ENCODE peak calls at places on chromosomes 5 and 9, in four cellular contexts. I is mesenchymal stem cell, X is H1, P is trophoblast cell. R is an unnamed sample.

GRCh38 chr9:94987731-94988130 is 261.2 kb downstream of the AOPEP start:
- DNase-seq in X (no peak), I (no peak), P (no peak), R (no peak)

GRCh38 chr5:173457482-173457881 is 129.3 kb upstream of the STC2 start:
- DNase-seq in I (peak; percentile 86), P (no peak), X (no peak), R (no peak)

GRCh38 chr9:8600914-8601680 is 801.5 kb upstream of the DMAC1 start:
- DNase-seq in X (no peak), I (peak; percentile 31), P (no peak), R (no peak)

GRCh38 chr5:29697786-29698414 is 1495.6 kb upstream of the CDH6 start:
- DNase-seq in X (no peak), P (peak; percentile 9), I (no peak), R (peak; percentile 2)

GRCh38 chr5:87151547-87151946 is 116.1 kb upstream of the RASA1 start:
- DNase-seq in X (no peak), I (peak; percentile 90), P (peak; percentile 46), R (no peak)

GRCh38 chr5:91850031-91850430 is 466.9 kb upstream of the ARRDC3 start:
- DNase-seq in I (peak; percentile 27), X (no peak), P (no peak), R (no peak)

GRCh38 chr5:148623741-148624140 is 30.6 kb downstream of the HTR4 start:
- DNase-seq in P (peak; percentile 46), X (no peak), I (no peak), R (no peak)

GRCh38 chr9:16787724-16788123 is 82.7 kb downstream of the BNC2 start:
- DNase-seq in X (no peak), P (no peak), I (no peak), R (no peak)

GRCh38 chr9:17462869-17463464 is 115.9 kb upstream of the SH3GL2 start:
- DNase-seq in I (peak; percentile 62), P (peak; percentile 86), X (no peak), R (peak; percentile 47)

DNA sequence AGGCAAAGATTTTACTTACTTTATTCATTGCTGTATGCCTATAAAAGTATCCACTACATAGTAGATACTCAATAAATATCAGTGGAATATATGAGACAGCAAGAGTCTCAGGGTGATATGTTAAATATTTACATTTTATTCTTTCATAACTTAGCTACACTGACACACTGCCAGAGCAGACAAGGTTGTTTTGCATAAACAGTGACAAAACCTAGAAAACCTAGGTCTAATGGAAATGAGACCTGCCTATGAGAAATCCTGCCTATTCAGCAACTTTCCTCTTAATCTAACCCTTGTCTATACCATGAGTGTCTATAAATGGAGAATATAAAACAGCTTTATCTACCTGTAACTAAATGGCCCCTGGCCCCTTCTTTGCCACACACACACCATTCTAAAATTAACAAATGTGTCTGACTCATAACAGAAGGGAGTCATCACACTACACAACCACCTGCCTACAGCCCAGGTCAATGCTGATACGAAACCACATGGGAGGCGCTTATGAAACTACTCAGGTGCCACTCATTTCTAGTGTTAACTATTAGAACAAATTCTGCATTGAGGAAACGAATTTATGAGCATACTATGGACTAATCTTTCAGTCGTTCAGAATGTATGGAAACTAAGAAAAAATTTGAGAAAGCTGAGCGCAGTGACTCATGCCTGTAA is 60.3 kb downstream of the UBAP2 start:
- DNase-seq in P (no peak), I (peak; percentile 5), X (no peak), R (no peak)
- H2BK12ac ChIP-seq in P (no peak overlapping the region), I (no peak overlapping the region), X (no peak overlapping the region), R (no peak overlapping the region)

GRCh38 chr5:146862641-146863040 is 15.9 kb downstream of the PPP2R2B start:
- DNase-seq in X (no peak), P (no peak), I (no peak), R (no peak)
- H3K4me3 ChIP-seq in X (no peak overlapping the region), P (no peak overlapping the region), I (no peak overlapping the region), R (no peak overlapping the region)

GRCh38 chr5:167303582-167303981 is 987.9 kb upstream of the WWC1 start:
- DNase-seq in P (no peak), I (no peak), X (no peak), R (no peak)

GRCh38 chr5:167305591-167306213 is 985.7 kb upstream of the WWC1 start:
- DNase-seq in I (no peak), X (no peak), P (no peak), R (no peak)

GRCh38 chr5:167307042-167307441 is 984.4 kb upstream of the WWC1 start:
- DNase-seq in X (no peak), I (no peak), P (no peak), R (no peak)

GRCh38 chr5:167304834-167305469 is 986.5 kb upstream of the WWC1 start:
- DNase-seq in X (no peak), I (no peak), P (no peak), R (no peak)
- H2BK5ac ChIP-seq in X (peak overlapping the region; percentile 60), I (no peak overlapping the region), P (no peak overlapping the region), R (no peak overlapping the region)

GRCh38 chr5:55027589-55027988 is 3.5 kb downstream of the GZMK start:
- DNase-seq in X (no peak), I (no peak), P (no peak), R (no peak)

GRCh38 chr5:55033568-55033967 is 9.5 kb downstream of the GZMK start:
- DNase-seq in X (no peak), I (no peak), P (no peak), R (no peak)

GRCh38 chr5:55030676-55031445 is 6.8 kb downstream of the GZMK start:
- DNase-seq in X (no peak), P (no peak), I (peak; percentile 21), R (no peak)

GRCh38 chr5:55031492-55031891 is 7.4 kb downstream of the GZMK start:
- DNase-seq in P (no peak), X (no peak), I (no peak), R (no peak)

DNA sequence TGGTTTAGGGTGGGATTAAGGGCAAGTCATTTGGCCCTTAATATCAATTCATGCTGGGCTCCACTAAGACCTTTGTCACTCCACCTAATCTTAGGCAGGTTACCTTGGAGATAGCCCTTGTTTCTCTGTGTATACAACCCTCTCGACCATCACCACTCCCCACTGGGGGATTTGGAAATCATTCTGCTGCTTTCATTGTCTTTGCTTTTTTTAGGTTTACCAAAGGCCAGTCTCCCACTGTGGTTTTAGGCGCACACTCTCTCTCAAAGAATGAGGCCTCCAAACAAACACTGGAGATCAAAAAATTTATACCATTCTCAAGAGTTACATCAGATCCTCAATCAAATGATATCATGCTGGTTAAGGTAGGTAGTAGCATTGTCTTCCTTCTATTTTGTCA is 6.2 kb downstream of the GZMK start:
- DNase-seq in X (no peak), I (no peak), P (no peak), R (peak; percentile 59)
- H2BK12ac ChIP-seq in X (no peak overlapping the region), I (no peak overlapping the region), P (no peak overlapping the region), R (no peak overlapping the region)

GRCh38 chr5:116448450-116448849 is 126.2 kb downstream of the SEMA6A start:
- DNase-seq in P (no peak), I (no peak), X (no peak), R (no peak)
- H3K4me3 ChIP-seq in P (no peak overlapping the region), I (no peak overlapping the region), X (no peak overlapping the region), R (no peak overlapping the region)

DNA sequence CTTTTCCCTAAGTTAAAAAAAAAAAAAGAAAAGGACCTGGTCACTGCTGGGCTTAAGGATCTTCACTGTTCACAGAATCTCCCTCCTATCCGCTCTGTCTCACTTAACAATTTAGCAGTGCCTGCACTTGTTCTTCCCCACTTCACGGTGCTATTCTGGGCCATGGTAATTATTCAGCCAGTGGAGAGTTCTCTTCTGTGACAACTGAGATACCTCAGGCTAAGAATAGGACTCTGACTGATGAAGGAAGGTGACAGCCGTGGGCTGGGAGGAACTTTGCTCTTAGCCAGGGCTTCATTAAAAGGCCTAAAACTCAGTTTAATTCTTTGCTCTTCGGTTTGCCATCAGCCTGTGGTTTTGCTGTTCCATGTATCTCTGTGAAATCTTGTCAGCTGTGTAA is 51.9 kb upstream of the ENTREP1 start:
- DNase-seq in X (no peak), P (no peak), I (no peak), R (no peak)
- H2BK5ac ChIP-seq in X (no peak overlapping the region), P (no peak overlapping the region), I (no peak overlapping the region), R (no peak overlapping the region)

GRCh38 chr5:51465165-51465564 is 81.9 kb downstream of the ISL1 start:
- DNase-seq in P (no peak), X (no peak), I (no peak), R (no peak)
- H2BK12ac ChIP-seq in P (no peak overlapping the region), X (no peak overlapping the region), I (no peak overlapping the region), R (no peak overlapping the region)

GRCh38 chr5:154478224-154478565 is at the start of gene HAND1:
- DNase-seq in X (peak; percentile 93), I (peak; percentile 48), P (no peak), R (peak; percentile 80)
- H3K4me3 ChIP-seq in X (peak within 1 kb of the TSS; percentile 47), I (peak within 1 kb of the TSS; percentile 63), P (peak within 1 kb of the TSS; percentile 97), R (peak within 1 kb of the TSS; percentile 50)

R was measured in neuronal stem cell.